ENCODE peak calls at places on chromosomes 1 and 21, in eight cellular contexts. E is heart left ventricle; S is GM04503; Y is C1 segment of cervical spinal cord; T is activated T-cell treated with anti-CD3 and anti-CD28 coated beads, Interleukin-2, amount 50 U/mL, for 72 hours; W is H4; X is lower lobe of right lung; Z is activated T-helper 2 cell treated with anti-CD3 and anti-CD28 coated beads, Interferon-gamma antibody, Interleukin-2, Interleukin-4, amounts not matched to agents 10 μg/mL and 5 μg/mL and 100 μg/mL, durations not matched to agents 14 hours and 24 hours and 36 hours. A is an unnamed sample.

GRCh38 chr21:20999567-21000169 is 1.5 kb downstream of the NCAM2 start:
- DNase-seq in E (no peak), S (no peak), Y (no peak), T (peak), W (peak), X (no peak), Z (no peak), A (peak)

GRCh38 chr1:210407207-210407886 is 78.6 kb downstream of the HHAT start:
- DNase-seq in E (peak), S (no peak), Y (peak), T (peak), W (peak), X (peak), Z (peak), A (no peak)

GRCh38 chr21:35252831-35253230 is 203.7 kb upstream of the RUNX1 start:
- DNase-seq in E (no peak), S (no peak), Y (no peak), T (peak), W (peak), X (no peak), Z (no peak), A (peak)

GRCh38 chr1:27601771-27602509 is 2.0 kb downstream of the AHDC1 start:
- DNase-seq in E (peak), S (no peak), Y (no peak), T (no peak), W (no peak), X (peak), Z (no peak), A (no peak)

GRCh38 chr1:19038096-19038495 is 81.6 kb upstream of the IFFO2 start:
- DNase-seq in E (no peak), S (no peak), Y (no peak), T (no peak), W (no peak), X (no peak), Z (no peak), A (no peak)

GRCh38 chr1:16318544-16318943 is 33.7 kb downstream of the FBXO42 start:
- DNase-seq in E (no peak), S (peak), Y (no peak), T (no peak), W (no peak), X (no peak), Z (no peak), A (no peak)

GRCh38 chr1:150981177-150981804 is 801 bp upstream of the ANXA9 start:
- DNase-seq in E (no peak), S (no peak), Y (no peak), T (no peak), W (no peak), X (peak), Z (no peak), A (no peak)

GRCh38 chr1:51517361-51518032 is 1.6 kb downstream of the EPS15 start:
- DNase-seq in E (no peak), S (no peak), Y (peak), T (no peak), W (no peak), X (no peak), Z (no peak), A (peak)

GRCh38 chr1:210272666-210273065 is 40.1 kb downstream of the SERTAD4 start:
- DNase-seq in E (no peak), S (no peak), Y (no peak), T (no peak), W (no peak), X (no peak), Z (no peak), A (no peak)

A was measured in astrocyte.